ENCODE peak calls at places on chromosomes 12 and 14, in six cellular contexts. D, Z, V, N, B and M are unnamed samples.

GRCh38 chr12:47190271-47190750 is 110.6 kb upstream of the AMIGO2 start:
- DNase-seq in D (no peak), Z (peak; percentile 45), V (peak; percentile 52), N (no peak), B (no peak), M (peak; percentile 47)

GRCh38 chr14:61749867-61750266 is 12.4 kb upstream of the SNAPC1 start:
- DNase-seq in D (no peak), Z (no peak), V (peak; percentile 42), N (no peak), B (no peak), M (no peak)

GRCh38 chr14:92582706-92583452 is 69.3 kb downstream of the RIN3 start:
- DNase-seq in D (no peak), Z (no peak), V (no peak), N (no peak), B (no peak), M (no peak)

GRCh38 chr12:12803186-12803585 is 10.0 kb upstream of the DDX47 start:
- DNase-seq in D (peak; percentile 32), Z (peak; percentile 74), V (peak; percentile 82), N (peak; percentile 56), B (no peak), M (peak; percentile 86)

GRCh38 chr14:99042376-99043257 is 229.4 kb downstream of the BCL11B start:
- DNase-seq in D (no peak), Z (no peak), V (no peak), N (no peak), B (no peak), M (no peak)

GRCh38 chr12:93729934-93730333 is 52.8 kb downstream of the CRADD start:
- DNase-seq in D (no peak), Z (no peak), V (no peak), N (no peak), B (no peak), M (no peak)

GRCh38 chr12:77940011-77940423 is 109.3 kb downstream of the NAV3 start:
- DNase-seq in D (peak; percentile 32), Z (peak; percentile 89), V (peak; percentile 78), N (no peak), B (peak; percentile 82), M (peak; percentile 88)

GRCh38 chr14:20662968-20663731 is 21.2 kb upstream of the RNASE4 start:
- DNase-seq in D (no peak), Z (peak; percentile 88), V (peak; percentile 72), N (peak; percentile 38), B (peak; percentile 86), M (no peak)

GRCh38 chr12:69714542-69714941 is 15.4 kb upstream of the BEST3 start:
- DNase-seq in D (no peak), Z (no peak), V (no peak), N (no peak), B (no peak), M (no peak)

GRCh38 chr12:6912164-6912956 is 2.0 kb upstream of the ENO2 start:
- DNase-seq in D (no peak), Z (no peak), V (no peak), N (no peak), B (no peak), M (no peak)

GRCh38 chr12:119693006-119693405 is 25.1 kb downstream of the PRKAB1 start:
- DNase-seq in D (peak; percentile 95), Z (peak; percentile 98), V (no peak), N (peak; percentile 67), B (peak; percentile 80), M (peak; percentile 92)

GRCh38 chr12:88624911-88625310 is 44.6 kb upstream of the KITLG start:
- DNase-seq in D (no peak), Z (peak; percentile 39), V (peak; percentile 69), N (no peak), B (no peak), M (no peak)

GRCh38 chr12:29066061-29066588 is 83.0 kb upstream of the FAR2 start:
- DNase-seq in D (no peak), Z (no peak), V (peak; percentile 76), N (no peak), B (peak; percentile 66), M (no peak)

GRCh38 chr12:123634142-123634561 is 523 bp downstream of the GTF2H3 start:
- DNase-seq in D (no peak), Z (no peak), V (no peak), N (no peak), B (no peak), M (no peak)

GRCh38 chr14:26199599-26200370 is 398.0 kb downstream of the NOVA1 start:
- DNase-seq in D (no peak), Z (no peak), V (peak; percentile 80), N (no peak), B (no peak), M (peak; percentile 26)

GRCh38 chr14:102891556-102891955 is 30.9 kb upstream of the AMN start:
- DNase-seq in D (peak; percentile 14), Z (peak; percentile 19), V (peak; percentile 84), N (no peak), B (no peak), M (no peak)

GRCh38 chr12:92458996-92459395 is 243.8 kb upstream of the PLEKHG7 start:
- DNase-seq in D (no peak), Z (no peak), V (no peak), N (no peak), B (no peak), M (no peak)

GRCh38 chr14:51302319-51303030 is 62.4 kb downstream of the TMX1 start:
- DNase-seq in D (no peak), Z (no peak), V (peak; percentile 67), N (no peak), B (no peak), M (peak; percentile 41)

GRCh38 chr12:55041651-55042050 is 21.9 kb downstream of the NEUROD4 start:
- DNase-seq in D (no peak), Z (no peak), V (no peak), N (no peak), B (no peak), M (no peak)

GRCh38 chr14:53525608-53526007 is 372.5 kb upstream of the DDHD1 start:
- DNase-seq in D (no peak), Z (no peak), V (no peak), N (no peak), B (no peak), M (no peak)
- TF ChIP-seq CTCF in D (no peak), Z (no peak), V (no peak), N (no peak), B (no peak), M (no peak)

DNA sequence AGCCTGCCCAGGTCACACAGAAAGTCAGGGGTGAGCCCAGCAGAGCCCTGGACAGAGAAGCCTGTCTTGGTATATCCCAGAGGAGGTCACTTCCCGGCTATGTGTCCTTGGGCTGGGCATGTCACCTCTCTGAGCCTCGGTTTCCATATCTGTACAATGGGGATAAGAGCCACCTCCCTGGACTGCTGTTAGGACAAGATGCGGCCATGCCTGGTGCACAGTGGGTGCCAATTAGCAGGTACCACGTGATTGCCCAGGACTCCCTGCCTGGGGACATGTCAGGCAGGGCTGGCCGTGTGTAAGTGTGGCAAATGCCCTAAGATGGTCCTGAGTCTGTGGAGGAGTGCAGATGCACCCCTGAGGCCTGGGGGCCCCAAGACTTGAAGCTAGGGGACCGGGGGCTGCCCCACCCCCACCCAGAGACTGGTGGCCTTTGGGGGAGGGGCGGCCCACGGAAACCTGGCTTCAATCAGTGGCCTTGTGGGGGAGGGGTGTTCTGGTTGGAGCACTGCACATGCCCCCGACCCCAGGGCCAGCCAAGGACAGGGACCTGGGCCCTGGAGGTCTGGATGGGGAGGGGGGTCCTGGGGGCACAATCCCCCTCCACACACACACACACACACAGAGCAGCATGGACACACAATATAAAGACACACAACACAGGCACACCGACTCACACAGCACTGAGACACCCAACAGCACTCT is 878 bp downstream of the TMEM119 start:
- DNase-seq in D (no peak), Z (no peak), V (no peak), N (no peak), B (no peak), M (no peak)
- TF ChIP-seq CTCF in D (no peak), Z (no peak), V (no peak), N (no peak), B (no peak), M (no peak)

GRCh38 chr14:52307376-52307775 is 6.7 kb upstream of the PTGER2 start:
- DNase-seq in D (no peak), Z (no peak), V (no peak), N (no peak), B (no peak), M (no peak)
- TF ChIP-seq CTCF in D (no peak), Z (no peak), V (no peak), N (no peak), B (no peak), M (no peak)

GRCh38 chr12:99386907-99387306 is 260.6 kb upstream of the GARIN6 start:
- DNase-seq in D (no peak), Z (no peak), V (peak; percentile 25), N (no peak), B (peak; percentile 71), M (no peak)
- TF ChIP-seq CTCF in D (peak; percentile 46), Z (no peak), V (peak; percentile 26), N (no peak), B (peak; percentile 65), M (peak; percentile 72)

GRCh38 chr14:23443411-23443812 is 8.0 kb upstream of the MYH7 start:
- DNase-seq in D (no peak), Z (no peak), V (no peak), N (peak; percentile 73), B (no peak), M (no peak)
- TF ChIP-seq CTCF in D (no peak), Z (no peak), V (no peak), N (no peak), B (no peak), M (no peak)

DNA sequence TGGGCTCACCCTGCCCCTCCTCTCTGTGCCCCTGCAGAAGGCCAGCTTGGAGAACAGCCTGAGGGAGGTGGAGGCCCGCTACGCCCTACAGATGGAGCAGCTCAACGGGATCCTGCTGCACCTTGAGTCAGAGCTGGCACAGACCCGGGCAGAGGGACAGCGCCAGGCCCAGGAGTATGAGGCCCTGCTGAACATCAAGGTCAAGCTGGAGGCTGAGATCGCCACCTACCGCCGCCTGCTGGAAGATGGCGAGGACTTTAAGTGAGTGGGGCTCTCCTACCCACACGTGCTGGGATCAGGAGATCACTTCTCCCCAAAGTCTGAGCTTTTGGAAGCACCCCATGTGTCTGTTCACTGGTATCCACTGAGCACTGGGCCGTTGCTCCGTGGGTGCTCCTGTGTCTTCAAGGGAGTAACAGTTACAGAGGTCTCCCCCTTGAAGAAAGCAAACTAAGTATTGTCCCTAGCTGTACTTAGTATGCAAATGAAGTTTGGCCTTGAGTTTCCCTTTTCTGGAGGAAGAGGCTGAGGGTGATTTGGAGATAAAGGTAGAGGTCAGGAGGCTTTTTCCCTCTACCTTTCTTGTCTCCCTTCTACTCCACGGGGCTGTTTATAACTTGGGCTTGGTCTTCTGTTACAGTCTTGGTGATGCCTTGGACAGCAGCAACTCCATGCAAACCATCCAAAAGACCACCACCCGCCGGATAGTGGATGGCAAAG is 3.3 kb downstream of the KRT18 start:
- DNase-seq in D (no peak), Z (no peak), V (no peak), N (no peak), B (no peak), M (no peak)
- TF ChIP-seq CTCF in D (no peak), Z (no peak), V (peak; percentile 21), N (no peak), B (no peak), M (peak; percentile 37)